ENCODE peak calls at places on chromosomes 1 and 21, in nine cellular contexts. X, T, R, C, B, Y, O, A and W are unnamed samples. For H3K4me1, the result is how much of the 10 kb centered on the place peaks cover.

GRCh38 chr1:9874412-9874811 is 35.7 kb downstream of the CTNNBIP1 start:
- DNase-seq in C (no peak), Y (no peak), R (no peak), X (no peak), O (no peak), A (peak), T (no peak), B (no peak), W (no peak)

GRCh38 chr1:172252296-172252695 is 168.2 kb upstream of the C1orf105 start:
- DNase-seq in O (no peak), A (no peak), R (no peak), B (no peak), T (no peak), Y (no peak), X (no peak), C (no peak), W (no peak)

GRCh38 chr1:110963666-110964399 is at the start of gene LRIF1:
- DNase-seq in T (peak), X (peak), B (peak), O (peak), R (peak), C (peak), Y (peak), A (peak), W (peak)

GRCh38 chr1:23108918-23109533 is 59.6 kb downstream of the LUZP1 start:
- DNase-seq in X (no peak), Y (no peak), B (no peak), T (no peak), R (no peak), A (no peak), O (peak), C (no peak), W (no peak)

GRCh38 chr1:11535761-11536572 is 57.0 kb downstream of the DISP3 start:
- DNase-seq in Y (peak), O (no peak), A (no peak), X (no peak), C (peak), B (no peak), R (no peak), T (no peak), W (no peak)

GRCh38 chr1:230818411-230818810 is 49.9 kb downstream of the C1orf198 start:
- DNase-seq in X (no peak), A (no peak), R (no peak), Y (no peak), B (no peak), O (no peak), T (no peak), C (no peak), W (no peak)

GRCh38 chr1:99680258-99680657 is 34.3 kb downstream of the PALMD start:
- DNase-seq in T (no peak), O (peak), Y (no peak), A (no peak), C (no peak), X (no peak), R (no peak), B (no peak), W (no peak)

GRCh38 chr1:23718482-23718881 is 24.8 kb upstream of the ELOA start:
- DNase-seq in R (no peak), T (peak), O (peak), B (no peak), Y (no peak), A (no peak), C (no peak), X (no peak), W (peak)

GRCh38 chr1:16156848-16157495 is 1.1 kb upstream of the EPHA2 start:
- DNase-seq in A (no peak), Y (peak), B (no peak), C (no peak), X (no peak), O (peak), R (no peak), T (no peak), W (no peak)

GRCh38 chr1:85463666-85464496 is 1.1 kb downstream of the DDAH1 start:
- DNase-seq in B (no peak), X (no peak), Y (no peak), O (no peak), C (peak), R (no peak), T (peak), A (no peak), W (no peak)

GRCh38 chr21:19120591-19120990 is 717.0 kb upstream of the TMPRSS15 start:
- DNase-seq in C (no peak), Y (no peak), B (no peak), R (no peak), T (no peak), X (no peak), A (no peak), O (no peak), W (no peak)

GRCh38 chr1:100921110-100921706 is 25.3 kb downstream of the SLC30A7 start:
- DNase-seq in A (no peak), T (peak), O (peak), Y (no peak), R (no peak), X (peak), B (no peak), C (no peak), W (no peak)

GRCh38 chr1:222792744-222793143 is 22.1 kb upstream of the DISP1 start:
- DNase-seq in R (no peak), X (peak), C (no peak), O (peak), A (no peak), T (peak), Y (no peak), B (no peak), W (no peak)

GRCh38 chr1:174161813-174162212 is 2.5 kb downstream of the RABGAP1L start:
- DNase-seq in X (no peak), C (no peak), R (no peak), Y (no peak), B (no peak), T (no peak), A (peak), O (no peak), W (no peak)

GRCh38 chr1:180178511-180179161 is 24.0 kb downstream of the QSOX1 start:
- DNase-seq in C (no peak), X (peak), O (peak), T (peak), R (peak), Y (peak), A (peak), B (peak), W (no peak)

GRCh38 chr1:11653616-11654570 is at the start of gene FBXO2:
- DNase-seq in Y (peak), B (no peak), A (no peak), T (peak), O (no peak), X (no peak), R (peak), C (peak), W (no peak)

GRCh38 chr1:184771190-184771691 is 16.6 kb upstream of the EDEM3 start:
- DNase-seq in O (no peak), X (no peak), C (no peak), A (no peak), T (peak), B (no peak), R (no peak), Y (no peak), W (no peak)

GRCh38 chr1:31712041-31712440 is 8.2 kb upstream of the COL16A1 start:
- DNase-seq in T (no peak), Y (no peak), A (no peak), O (no peak), C (no peak), R (no peak), B (no peak), X (no peak), W (no peak)

GRCh38 chr1:23385119-23385621 is 15.5 kb upstream of the ZNF436 start:
- DNase-seq in R (no peak), A (no peak), C (peak), O (no peak), B (no peak), T (no peak), X (no peak), Y (peak), W (no peak)

GRCh38 chr21:38968887-38969543 is 163.3 kb downstream of the ETS2 start:
- DNase-seq in A (no peak), T (no peak), Y (no peak), B (no peak), O (no peak), R (no peak), X (no peak), C (no peak), W (no peak)

GRCh38 chr1:109091196-109092193 is 931 bp downstream of the TMEM167B start:
- DNase-seq in T (no peak), C (no peak), A (no peak), Y (no peak), R (peak), B (no peak), X (no peak), O (no peak), W (no peak)

GRCh38 chr1:117674521-117675400 is 68.9 kb downstream of the TENT5C start:
- DNase-seq in X (peak), C (no peak), B (no peak), Y (no peak), R (no peak), A (peak), O (peak), T (no peak), W (no peak)

GRCh38 chr1:67688526-67689219 is 3.7 kb downstream of the GADD45A start:
- DNase-seq in O (peak), C (no peak), R (no peak), A (no peak), X (no peak), B (no peak), Y (no peak), T (peak), W (no peak)

GRCh38 chr1:244633140-244633539 is 19.8 kb upstream of the DESI2 start:
- DNase-seq in T (no peak), O (no peak), X (no peak), C (no peak), B (no peak), R (no peak), A (no peak), Y (no peak), W (no peak)

GRCh38 chr1:214066190-214066589 is 78.4 kb downstream of the PROX1 start:
- DNase-seq in T (no peak), B (no peak), C (no peak), A (no peak), Y (no peak), O (no peak), R (no peak), X (no peak), W (no peak)

GRCh38 chr21:29431680-29432079 is 133.0 kb downstream of the BACH1 start:
- DNase-seq in Y (no peak), C (no peak), B (no peak), O (no peak), R (no peak), A (no peak), T (no peak), X (no peak), W (no peak)

GRCh38 chr1:55127827-55128343 is 87.3 kb downstream of the USP24 start:
- DNase-seq in B (no peak), C (no peak), A (no peak), X (no peak), T (no peak), O (peak), Y (no peak), R (no peak), W (no peak)

GRCh38 chr1:243882276-243882675 is 32.2 kb upstream of the AKT3 start:
- DNase-seq in Y (no peak), T (no peak), B (no peak), R (no peak), A (no peak), X (no peak), C (peak), O (peak), W (no peak)

GRCh38 chr1:201955750-201956143 is 444 bp downstream of the TIMM17A start:
- DNase-seq in T (no peak), Y (no peak), R (no peak), C (no peak), X (no peak), B (no peak), A (no peak), O (no peak), W (no peak)

GRCh38 chr1:241640867-241641542 is 836 bp upstream of the CHML start:
- DNase-seq in X (no peak), O (peak), Y (no peak), C (no peak), R (no peak), A (no peak), B (no peak), T (no peak), W (no peak)

DNA sequence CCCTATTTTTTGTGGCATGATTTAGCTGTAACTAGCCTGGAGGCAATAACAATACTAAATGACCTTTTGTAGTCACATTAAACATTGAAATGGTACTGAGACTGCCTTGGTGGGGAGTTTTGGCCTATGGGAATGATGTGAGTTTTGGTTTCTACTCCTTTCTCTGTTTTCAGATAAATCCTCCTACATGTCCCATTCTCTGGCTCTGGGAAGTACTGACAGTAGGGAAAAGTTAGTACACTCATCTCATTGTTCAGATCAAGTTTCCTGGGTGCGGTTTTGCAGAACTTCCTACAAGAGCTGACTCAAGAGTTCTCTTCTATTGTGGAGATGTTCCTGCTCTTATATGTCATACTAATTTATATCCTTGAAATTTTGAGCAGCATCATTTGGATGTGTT is 74.2 kb upstream of the MACF1 start:
- DNase-seq in R (no peak), B (no peak), T (no peak), C (no peak), Y (no peak), O (peak), X (no peak), A (no peak), W (no peak)
- H3K27ac ChIP-seq in R (peak), B (no peak), T (peak), C (peak), Y (peak), O (peak), X (no peak), A (no peak), W (no peak)

GRCh38 chr1:29298175-29298720 is 61.9 kb downstream of the PTPRU start:
- DNase-seq in R (no peak), C (no peak), A (no peak), T (no peak), B (no peak), O (no peak), X (no peak), Y (no peak), W (no peak)

GRCh38 chr1:29304025-29304684 is 67.8 kb downstream of the PTPRU start:
- DNase-seq in C (no peak), B (no peak), X (no peak), A (no peak), Y (no peak), O (no peak), R (no peak), T (no peak), W (no peak)

GRCh38 chr1:29305943-29306342 is 69.6 kb downstream of the PTPRU start:
- DNase-seq in A (no peak), B (no peak), T (no peak), X (no peak), C (no peak), R (no peak), O (no peak), Y (no peak), W (no peak)

GRCh38 chr1:29306471-29307140 is 70.3 kb downstream of the PTPRU start:
- DNase-seq in C (no peak), A (no peak), B (no peak), O (no peak), X (no peak), Y (no peak), R (no peak), T (no peak), W (no peak)

DNA sequence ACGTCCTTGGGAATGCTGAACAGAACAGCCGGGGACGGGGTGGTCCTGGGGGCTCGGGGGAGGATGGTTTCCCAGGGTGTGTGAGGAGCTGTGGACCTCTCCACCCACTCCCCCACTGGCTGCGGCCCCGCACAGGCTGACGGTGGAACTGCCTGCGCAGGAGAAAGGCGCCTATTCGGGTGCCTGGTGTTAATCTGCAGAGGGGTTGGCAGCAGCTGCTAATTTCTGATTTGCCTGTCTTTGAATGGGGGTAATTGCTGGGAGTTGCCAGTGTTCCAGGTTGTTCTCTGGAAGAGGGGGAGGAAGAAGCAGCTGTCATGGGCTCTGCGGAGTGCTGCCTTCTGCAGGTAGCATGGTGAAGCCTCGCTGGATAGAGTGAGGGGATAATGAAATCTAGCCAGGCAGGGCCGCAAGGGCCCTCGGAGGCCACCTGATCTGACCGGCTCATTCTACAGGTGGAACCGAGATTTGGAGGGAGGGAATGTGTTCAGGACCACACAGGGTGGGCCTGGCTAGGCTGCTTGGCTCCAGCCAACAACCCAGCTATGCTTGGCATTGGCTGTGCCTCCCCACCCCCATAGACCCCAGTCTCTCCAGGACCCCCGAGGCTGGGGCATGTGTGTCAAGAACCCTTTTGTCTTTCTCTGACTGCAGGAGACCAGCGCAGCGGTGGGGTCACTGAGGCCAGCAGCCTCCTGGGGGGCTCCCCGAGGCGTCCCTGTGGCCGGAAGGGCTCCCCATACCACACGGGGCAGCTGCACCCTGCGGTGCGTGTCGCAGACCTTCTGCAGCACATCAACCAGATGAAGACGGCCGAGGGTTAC is 67.1 kb downstream of the PTPRU start:
- DNase-seq in B (no peak), O (no peak), R (no peak), C (no peak), T (no peak), A (no peak), X (no peak), Y (no peak), W (no peak)
- H3K4me1 ChIP-seq in B (under half), O (under half), R (under half), C (under half), T (under half), A (under half), X (under half), Y (under half), W (under half)

GRCh38 chr21:24424786-24425185 is 1182.5 kb downstream of the MRPL39 start:
- DNase-seq in O (no peak), C (no peak), B (no peak), Y (no peak), A (no peak), T (no peak), R (no peak), X (no peak), W (no peak)
- H3K27ac ChIP-seq in O (no peak), C (no peak), B (no peak), Y (no peak), A (no peak), T (no peak), R (no peak), X (no peak), W (no peak)

DNA sequence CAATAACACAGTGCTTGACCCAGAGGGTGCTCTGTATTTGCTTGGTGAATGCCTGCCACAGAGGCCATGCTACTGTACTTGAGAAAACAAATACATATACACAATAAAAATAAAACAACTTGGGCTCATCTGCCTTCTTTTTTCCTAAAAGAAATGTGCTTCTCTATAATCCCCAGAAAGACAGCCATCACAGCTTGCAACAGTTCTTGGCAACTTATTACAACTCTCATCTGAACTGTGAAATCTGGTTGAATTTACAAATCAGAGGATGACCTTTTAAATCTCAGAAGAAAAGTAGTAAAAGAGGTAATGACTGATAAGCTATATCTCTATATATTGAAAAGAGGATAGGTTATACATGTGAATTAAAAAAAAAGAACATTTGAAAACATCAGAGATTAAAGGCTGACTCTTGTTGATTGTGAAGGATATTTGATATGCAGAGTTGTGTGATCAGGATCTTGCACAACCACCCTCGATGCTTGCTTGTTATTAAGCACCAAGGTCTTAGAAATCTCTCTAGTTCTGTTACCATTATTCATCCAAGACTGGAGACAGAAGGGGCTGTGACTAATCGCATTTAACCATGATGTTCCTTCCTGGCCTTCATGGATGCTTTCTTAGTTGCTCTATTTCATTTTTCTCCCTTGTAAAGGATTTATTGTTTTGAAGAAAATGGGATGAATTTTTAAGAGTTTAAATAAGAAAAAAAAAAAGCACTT is 213.4 kb downstream of the APP start:
- DNase-seq in X (no peak), A (no peak), C (no peak), O (peak), B (no peak), R (peak), T (no peak), Y (no peak), W (no peak)
- H3K4me1 ChIP-seq in X (under half), A (under half), C (under half), O (under half), B (under half), R (under half), T (under half), Y (under half), W (under half)

DNA sequence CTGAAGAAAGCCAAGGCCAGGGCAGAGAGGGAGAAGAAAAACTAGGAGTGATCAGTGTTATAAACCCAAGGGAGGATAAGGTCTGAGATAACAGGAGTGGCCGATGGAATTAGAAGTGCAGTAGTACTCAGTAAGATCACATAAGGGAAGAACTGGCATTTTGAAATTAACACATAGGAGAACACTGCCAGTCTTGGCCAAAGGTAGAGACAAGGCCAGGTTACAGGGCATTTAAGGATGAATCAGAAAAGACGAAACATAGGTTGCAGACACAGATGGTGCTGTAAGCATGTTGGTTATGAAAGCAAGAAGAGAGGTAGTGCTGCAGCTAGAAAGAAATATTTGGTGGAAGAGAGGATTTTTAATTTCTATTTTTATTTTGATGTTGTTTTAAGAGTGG is 278.9 kb upstream of the SNX7 start:
- DNase-seq in R (no peak), Y (no peak), X (no peak), O (no peak), A (no peak), B (no peak), C (no peak), T (no peak), W (no peak)
- H3K27ac ChIP-seq in R (no peak), Y (no peak), X (no peak), O (no peak), A (no peak), B (no peak), C (no peak), T (no peak), W (no peak)